ENCODE peak calls at places on chromosomes 3 and 15, in ten cellular contexts. One of them, this sample, is unnamed.

GRCh38 chr3:147409143-147410121 is at the start of gene ZIC1:
- DNase-seq in CD8-positive, alpha-beta memory T cell: no peak
- DNase-seq in Peyer's patch: no peak
- DNase-seq in esophagus muscularis mucosa: no peak
- DNase-seq in right atrium auricular region: no peak
- DNase-seq in BE2C: no peak
- DNase-seq in heart left ventricle: no peak
- DNase-seq in ovary: no peak
- DNase-seq in colonic mucosa: no peak
- DNase-seq in left ventricle myocardium inferior: no peak
- DNase-seq in this sample: no peak

GRCh38 chr3:12557472-12558105 is 702 bp downstream of the MKRN2 start:
- DNase-seq in heart left ventricle: no peak
- DNase-seq in esophagus muscularis mucosa: no peak
- DNase-seq in Peyer's patch: no peak
- DNase-seq in colonic mucosa: no peak
- DNase-seq in BE2C: no peak
- DNase-seq in right atrium auricular region: no peak
- DNase-seq in CD8-positive, alpha-beta memory T cell: no peak
- DNase-seq in ovary: no peak
- DNase-seq in left ventricle myocardium inferior: no peak
- DNase-seq in this sample: no peak

GRCh38 chr3:24846286-24846860 is 351.7 kb upstream of the THRB start:
- DNase-seq in BE2C: no peak
- DNase-seq in right atrium auricular region: no peak
- DNase-seq in colonic mucosa: no peak
- DNase-seq in Peyer's patch: no peak
- DNase-seq in ovary: no peak
- DNase-seq in CD8-positive, alpha-beta memory T cell: no peak
- DNase-seq in heart left ventricle: no peak
- DNase-seq in esophagus muscularis mucosa: no peak
- DNase-seq in left ventricle myocardium inferior: no peak
- DNase-seq in this sample: no peak

GRCh38 chr3:187261541-187261969 is 30.0 kb downstream of the MASP1 start:
- DNase-seq in left ventricle myocardium inferior: no peak
- DNase-seq in Peyer's patch: no peak
- DNase-seq in esophagus muscularis mucosa: no peak
- DNase-seq in heart left ventricle: no peak
- DNase-seq in CD8-positive, alpha-beta memory T cell: no peak
- DNase-seq in BE2C: no peak
- DNase-seq in ovary: no peak
- DNase-seq in right atrium auricular region: no peak
- DNase-seq in colonic mucosa: no peak
- DNase-seq in this sample: no peak

GRCh38 chr3:124118397-124118796 is 126.5 kb upstream of the ROPN1 start:
- DNase-seq in left ventricle myocardium inferior: no peak
- DNase-seq in esophagus muscularis mucosa: no peak
- DNase-seq in right atrium auricular region: no peak
- DNase-seq in colonic mucosa: no peak
- DNase-seq in heart left ventricle: no peak
- DNase-seq in Peyer's patch: no peak
- DNase-seq in CD8-positive, alpha-beta memory T cell: no peak
- DNase-seq in BE2C: no peak
- DNase-seq in ovary: no peak
- DNase-seq in this sample: no peak

GRCh38 chr15:88419830-88420229 is 47.4 kb downstream of the MRPL46 start:
- DNase-seq in CD8-positive, alpha-beta memory T cell: no peak
- DNase-seq in heart left ventricle: no peak
- DNase-seq in esophagus muscularis mucosa: no peak
- DNase-seq in colonic mucosa: no peak
- DNase-seq in Peyer's patch: no peak
- DNase-seq in left ventricle myocardium inferior: no peak
- DNase-seq in BE2C: no peak
- DNase-seq in ovary: no peak
- DNase-seq in right atrium auricular region: no peak
- DNase-seq in this sample: no peak

GRCh38 chr3:170709046-170709445 is 123.2 kb upstream of the SLC7A14 start:
- DNase-seq in left ventricle myocardium inferior: peak; percentile 26
- DNase-seq in colonic mucosa: no peak
- DNase-seq in ovary: no peak
- DNase-seq in BE2C: no peak
- DNase-seq in CD8-positive, alpha-beta memory T cell: no peak
- DNase-seq in esophagus muscularis mucosa: no peak
- DNase-seq in Peyer's patch: no peak
- DNase-seq in right atrium auricular region: no peak
- DNase-seq in heart left ventricle: no peak
- DNase-seq in this sample: no peak

GRCh38 chr15:101045835-101046691 is 126.9 kb downstream of the LRRK1 start:
- DNase-seq in right atrium auricular region: peak; percentile 40
- DNase-seq in heart left ventricle: no peak
- DNase-seq in esophagus muscularis mucosa: peak; percentile 74
- DNase-seq in Peyer's patch: peak; percentile 6
- DNase-seq in CD8-positive, alpha-beta memory T cell: no peak
- DNase-seq in ovary: peak; percentile 42
- DNase-seq in BE2C: peak; percentile 0
- DNase-seq in left ventricle myocardium inferior: peak; percentile 14
- DNase-seq in colonic mucosa: peak; percentile 8
- DNase-seq in this sample: no peak

GRCh38 chr3:132657869-132658747 is 1.5 kb downstream of the ACAD11 start:
- DNase-seq in BE2C: no peak
- DNase-seq in Peyer's patch: no peak
- DNase-seq in right atrium auricular region: no peak
- DNase-seq in CD8-positive, alpha-beta memory T cell: no peak
- DNase-seq in colonic mucosa: no peak
- DNase-seq in ovary: no peak
- DNase-seq in heart left ventricle: no peak
- DNase-seq in left ventricle myocardium inferior: no peak
- DNase-seq in esophagus muscularis mucosa: no peak
- DNase-seq in this sample: no peak

GRCh38 chr15:39997031-39997430 is 42.0 kb downstream of the SRP14 start:
- DNase-seq in heart left ventricle: no peak
- DNase-seq in BE2C: no peak
- DNase-seq in ovary: no peak
- DNase-seq in esophagus muscularis mucosa: no peak
- DNase-seq in CD8-positive, alpha-beta memory T cell: no peak
- DNase-seq in right atrium auricular region: no peak
- DNase-seq in Peyer's patch: no peak
- DNase-seq in left ventricle myocardium inferior: no peak
- DNase-seq in colonic mucosa: no peak
- DNase-seq in this sample: no peak

GRCh38 chr15:85897818-85898717 is 103.3 kb upstream of the KLHL25 start:
- DNase-seq in CD8-positive, alpha-beta memory T cell: no peak
- DNase-seq in Peyer's patch: no peak
- DNase-seq in colonic mucosa: no peak
- DNase-seq in heart left ventricle: no peak
- DNase-seq in left ventricle myocardium inferior: no peak
- DNase-seq in BE2C: no peak
- DNase-seq in right atrium auricular region: no peak
- DNase-seq in esophagus muscularis mucosa: no peak
- DNase-seq in ovary: peak; percentile 33
- DNase-seq in this sample: no peak

GRCh38 chr3:196740476-196741400 is 1.1 kb downstream of the PAK2 start:
- DNase-seq in Peyer's patch: peak; percentile 17
- DNase-seq in BE2C: peak; percentile 22
- DNase-seq in heart left ventricle: no peak
- DNase-seq in right atrium auricular region: peak; percentile 62
- DNase-seq in colonic mucosa: peak; percentile 59
- DNase-seq in CD8-positive, alpha-beta memory T cell: peak; percentile 43
- DNase-seq in left ventricle myocardium inferior: peak; percentile 17
- DNase-seq in ovary: peak; percentile 53
- DNase-seq in esophagus muscularis mucosa: peak; percentile 92
- DNase-seq in this sample: peak; percentile 73

GRCh38 chr3:133152056-133152455 is 113.9 kb downstream of the TMEM108 start:
- DNase-seq in heart left ventricle: no peak
- DNase-seq in BE2C: no peak
- DNase-seq in Peyer's patch: no peak
- DNase-seq in right atrium auricular region: no peak
- DNase-seq in CD8-positive, alpha-beta memory T cell: no peak
- DNase-seq in esophagus muscularis mucosa: no peak
- DNase-seq in ovary: no peak
- DNase-seq in left ventricle myocardium inferior: no peak
- DNase-seq in colonic mucosa: no peak
- DNase-seq in this sample: no peak

GRCh38 chr15:81002254-81003022 is 1.7 kb downstream of the TLNRD1 start:
- DNase-seq in BE2C: peak; percentile 12
- DNase-seq in ovary: peak; percentile 50
- DNase-seq in left ventricle myocardium inferior: peak; percentile 27
- DNase-seq in heart left ventricle: peak; percentile 68
- DNase-seq in CD8-positive, alpha-beta memory T cell: no peak
- DNase-seq in Peyer's patch: no peak
- DNase-seq in esophagus muscularis mucosa: no peak
- DNase-seq in right atrium auricular region: no peak
- DNase-seq in colonic mucosa: no peak
- DNase-seq in this sample: no peak
- H3K4me1 ChIP-seq in BE2C: no peaks in the 10 kb centered on the region
- H3K4me1 ChIP-seq in ovary: peaks cover 10% of the 10 kb centered on the region
- H3K4me1 ChIP-seq in left ventricle myocardium inferior: peaks cover 82% of the 10 kb centered on the region
- H3K4me1 ChIP-seq in heart left ventricle: peaks cover 5% of the 10 kb centered on the region
- H3K4me1 ChIP-seq in CD8-positive, alpha-beta memory T cell: peaks cover 46% of the 10 kb centered on the region
- H3K4me1 ChIP-seq in Peyer's patch: peaks cover 14% of the 10 kb centered on the region
- H3K4me1 ChIP-seq in esophagus muscularis mucosa: peaks cover 67% of the 10 kb centered on the region
- H3K4me1 ChIP-seq in right atrium auricular region: no peaks in the 10 kb centered on the region
- H3K4me1 ChIP-seq in colonic mucosa: peaks cover 11% of the 10 kb centered on the region
- H3K4me1 ChIP-seq in this sample: peaks cover 57% of the 10 kb centered on the region

DNA sequence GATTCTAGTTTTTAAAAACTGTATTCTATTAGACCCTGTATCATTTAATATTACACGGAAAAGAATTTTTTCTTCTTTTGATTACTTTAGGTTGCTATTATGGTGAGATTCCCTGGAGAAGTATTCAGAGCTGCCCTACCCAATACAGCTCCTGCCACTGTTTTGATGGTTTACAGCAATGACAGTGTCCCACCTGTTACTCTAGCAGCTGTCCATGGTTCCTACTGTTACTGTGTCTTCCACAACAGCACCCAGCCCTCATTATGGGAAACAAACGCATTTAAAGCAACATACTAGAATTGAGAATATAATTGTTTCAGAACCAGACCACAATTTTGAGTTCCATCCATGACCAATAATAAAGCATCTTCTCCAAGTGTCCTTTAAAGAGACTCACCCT is 450.7 kb downstream of the SHQ1 start:
- DNase-seq in ovary: no peak
- DNase-seq in Peyer's patch: no peak
- DNase-seq in BE2C: no peak
- DNase-seq in colonic mucosa: no peak
- DNase-seq in right atrium auricular region: no peak
- DNase-seq in esophagus muscularis mucosa: no peak
- DNase-seq in left ventricle myocardium inferior: no peak
- DNase-seq in heart left ventricle: no peak
- DNase-seq in CD8-positive, alpha-beta memory T cell: no peak
- DNase-seq in this sample: no peak
- H3K4me1 ChIP-seq in ovary: peaks cover 4% of the 10 kb centered on the region
- H3K4me1 ChIP-seq in Peyer's patch: no peaks in the 10 kb centered on the region
- H3K4me1 ChIP-seq in BE2C: peaks cover 16% of the 10 kb centered on the region
- H3K4me1 ChIP-seq in colonic mucosa: no peaks in the 10 kb centered on the region
- H3K4me1 ChIP-seq in right atrium auricular region: no peaks in the 10 kb centered on the region
- H3K4me1 ChIP-seq in esophagus muscularis mucosa: peaks cover 58% of the 10 kb centered on the region
- H3K4me1 ChIP-seq in left ventricle myocardium inferior: peaks cover 58% of the 10 kb centered on the region
- H3K4me1 ChIP-seq in heart left ventricle: no peaks in the 10 kb centered on the region
- H3K4me1 ChIP-seq in CD8-positive, alpha-beta memory T cell: peaks cover 12% of the 10 kb centered on the region
- H3K4me1 ChIP-seq in this sample: peaks cover 17% of the 10 kb centered on the region

DNA sequence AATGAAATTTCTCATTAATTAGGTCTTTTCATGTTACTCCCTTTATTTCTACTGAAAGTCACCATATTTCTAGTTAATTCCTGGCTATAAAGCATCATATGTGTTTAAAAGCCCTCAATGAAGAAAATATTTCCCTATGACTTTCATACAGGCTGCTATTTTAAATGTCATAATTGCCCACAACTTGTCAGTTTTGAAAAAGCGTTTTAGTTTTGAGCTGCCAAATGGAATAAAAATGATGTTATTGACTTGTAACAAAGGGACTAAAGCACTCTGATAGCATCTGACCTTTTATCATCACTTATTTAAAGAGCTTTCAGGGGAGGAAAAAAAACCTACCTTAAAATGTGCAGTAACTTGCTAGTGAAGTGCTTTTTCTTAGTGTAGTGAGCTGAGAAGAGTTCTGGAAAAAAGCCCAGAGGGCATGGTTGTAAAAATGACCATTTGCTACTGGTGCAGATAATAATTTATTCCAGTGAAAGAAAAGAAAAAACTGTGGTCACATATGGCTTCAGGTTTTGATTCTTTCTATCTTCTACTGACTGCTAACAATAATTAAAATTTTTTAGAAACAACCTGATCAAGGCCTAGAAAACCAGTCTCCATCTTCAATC is 877.2 kb downstream of the CADM2 start:
- DNase-seq in colonic mucosa: no peak
- DNase-seq in esophagus muscularis mucosa: no peak
- DNase-seq in right atrium auricular region: no peak
- DNase-seq in CD8-positive, alpha-beta memory T cell: no peak
- DNase-seq in left ventricle myocardium inferior: no peak
- DNase-seq in BE2C: peak; percentile 12
- DNase-seq in ovary: no peak
- DNase-seq in Peyer's patch: no peak
- DNase-seq in heart left ventricle: no peak
- DNase-seq in this sample: no peak
- H3K4me1 ChIP-seq in colonic mucosa: no peaks in the 10 kb centered on the region
- H3K4me1 ChIP-seq in esophagus muscularis mucosa: no peaks in the 10 kb centered on the region
- H3K4me1 ChIP-seq in right atrium auricular region: no peaks in the 10 kb centered on the region
- H3K4me1 ChIP-seq in CD8-positive, alpha-beta memory T cell: no peaks in the 10 kb centered on the region
- H3K4me1 ChIP-seq in left ventricle myocardium inferior: no peaks in the 10 kb centered on the region
- H3K4me1 ChIP-seq in BE2C: peaks cover 21% of the 10 kb centered on the region
- H3K4me1 ChIP-seq in ovary: no peaks in the 10 kb centered on the region
- H3K4me1 ChIP-seq in Peyer's patch: no peaks in the 10 kb centered on the region
- H3K4me1 ChIP-seq in heart left ventricle: no peaks in the 10 kb centered on the region
- H3K4me1 ChIP-seq in this sample: no peaks in the 10 kb centered on the region

GRCh38 chr15:73996267-73996666 is 1.8 kb downstream of the PML start:
- DNase-seq in colonic mucosa: no peak
- DNase-seq in heart left ventricle: no peak
- DNase-seq in ovary: no peak
- DNase-seq in left ventricle myocardium inferior: no peak
- DNase-seq in right atrium auricular region: no peak
- DNase-seq in BE2C: no peak
- DNase-seq in Peyer's patch: no peak
- DNase-seq in CD8-positive, alpha-beta memory T cell: no peak
- DNase-seq in esophagus muscularis mucosa: no peak
- DNase-seq in this sample: no peak

GRCh38 chr15:73996939-73997338 is 2.4 kb downstream of the PML start:
- DNase-seq in left ventricle myocardium inferior: no peak
- DNase-seq in colonic mucosa: no peak
- DNase-seq in esophagus muscularis mucosa: no peak
- DNase-seq in heart left ventricle: no peak
- DNase-seq in CD8-positive, alpha-beta memory T cell: peak; percentile 41
- DNase-seq in Peyer's patch: peak; percentile 33
- DNase-seq in right atrium auricular region: no peak
- DNase-seq in BE2C: no peak
- DNase-seq in ovary: no peak
- DNase-seq in this sample: peak; percentile 68

GRCh38 chr15:73994912-73995622 is 551 bp downstream of the PML start:
- DNase-seq in BE2C: no peak
- DNase-seq in colonic mucosa: peak; percentile 52
- DNase-seq in CD8-positive, alpha-beta memory T cell: peak; percentile 23
- DNase-seq in right atrium auricular region: peak; percentile 59
- DNase-seq in heart left ventricle: no peak
- DNase-seq in Peyer's patch: peak; percentile 34
- DNase-seq in esophagus muscularis mucosa: no peak
- DNase-seq in ovary: peak; percentile 68
- DNase-seq in left ventricle myocardium inferior: no peak
- DNase-seq in this sample: no peak

GRCh38 chr15:73994419-73994883 is at the start of gene PML:
- DNase-seq in ovary: peak; percentile 95
- DNase-seq in BE2C: peak; percentile 97
- DNase-seq in esophagus muscularis mucosa: peak; percentile 99
- DNase-seq in colonic mucosa: peak; percentile 98
- DNase-seq in CD8-positive, alpha-beta memory T cell: peak; percentile 88
- DNase-seq in left ventricle myocardium inferior: peak; percentile 97
- DNase-seq in Peyer's patch: peak; percentile 98
- DNase-seq in right atrium auricular region: peak; percentile 98
- DNase-seq in heart left ventricle: peak; percentile 97
- DNase-seq in this sample: peak; percentile 93

GRCh38 chr15:73997986-73998385 is 3.5 kb downstream of the PML start:
- DNase-seq in esophagus muscularis mucosa: no peak
- DNase-seq in ovary: no peak
- DNase-seq in CD8-positive, alpha-beta memory T cell: no peak
- DNase-seq in right atrium auricular region: no peak
- DNase-seq in Peyer's patch: peak; percentile 13
- DNase-seq in BE2C: no peak
- DNase-seq in colonic mucosa: no peak
- DNase-seq in left ventricle myocardium inferior: no peak
- DNase-seq in heart left ventricle: no peak
- DNase-seq in this sample: no peak
- H3K4me1 ChIP-seq in esophagus muscularis mucosa: peaks cover 83% of the 10 kb centered on the region
- H3K4me1 ChIP-seq in ovary: peaks cover 9% of the 10 kb centered on the region
- H3K4me1 ChIP-seq in CD8-positive, alpha-beta memory T cell: peaks cover 52% of the 10 kb centered on the region
- H3K4me1 ChIP-seq in right atrium auricular region: no peaks in the 10 kb centered on the region
- H3K4me1 ChIP-seq in Peyer's patch: peaks cover 13% of the 10 kb centered on the region
- H3K4me1 ChIP-seq in BE2C: no peaks in the 10 kb centered on the region
- H3K4me1 ChIP-seq in colonic mucosa: peaks cover 6% of the 10 kb centered on the region
- H3K4me1 ChIP-seq in left ventricle myocardium inferior: peaks cover 85% of the 10 kb centered on the region
- H3K4me1 ChIP-seq in heart left ventricle: no peaks in the 10 kb centered on the region
- H3K4me1 ChIP-seq in this sample: peaks cover 71% of the 10 kb centered on the region

This sample was measured in CD4-positive, CD25-positive, alpha-beta regulatory T cell.